ENCODE peak calls at places on chromosomes 6 and 20, in five cellular contexts. One of them, this sample, is unnamed.

GRCh38 chr6:118228856-118229255 is 319.2 kb upstream of the PLN start:
- DNase-seq in heart left ventricle: no peak
- DNase-seq in A549: no peak
- DNase-seq in mesendoderm: no peak
- DNase-seq in AG09309: no peak
- DNase-seq in this sample: no peak

GRCh38 chr6:74334722-74335121 is 638.7 kb downstream of the CD109 start:
- DNase-seq in heart left ventricle: no peak
- DNase-seq in A549: no peak
- DNase-seq in mesendoderm: no peak
- DNase-seq in AG09309: no peak
- DNase-seq in this sample: no peak

GRCh38 chr6:137148291-137149076 is 25.0 kb downstream of the IL22RA2 start:
- DNase-seq in heart left ventricle: no peak
- DNase-seq in A549: peak
- DNase-seq in mesendoderm: no peak
- DNase-seq in AG09309: peak
- DNase-seq in this sample: no peak

GRCh38 chr6:43791752-43792422 is 21.9 kb downstream of the VEGFA start:
- DNase-seq in heart left ventricle: no peak
- DNase-seq in A549: no peak
- DNase-seq in mesendoderm: no peak
- DNase-seq in AG09309: no peak
- DNase-seq in this sample: no peak

GRCh38 chr6:26044140-26045045 is 42.8 kb upstream of the HFE start:
- DNase-seq in heart left ventricle: peak
- DNase-seq in A549: peak
- DNase-seq in mesendoderm: no peak
- DNase-seq in AG09309: no peak
- DNase-seq in this sample: peak

GRCh38 chr20:19310541-19310940 is 98.1 kb downstream of the SLC24A3 start:
- DNase-seq in heart left ventricle: no peak
- DNase-seq in A549: no peak
- DNase-seq in mesendoderm: no peak
- DNase-seq in AG09309: no peak
- DNase-seq in this sample: no peak

GRCh38 chr6:42690151-42690702 is 32.2 kb downstream of the PRPH2 start:
- DNase-seq in heart left ventricle: no peak
- DNase-seq in A549: no peak
- DNase-seq in mesendoderm: no peak
- DNase-seq in AG09309: no peak
- DNase-seq in this sample: no peak

GRCh38 chr20:59178983-59179595 is 15.5 kb downstream of the ZNF831 start:
- DNase-seq in heart left ventricle: peak
- DNase-seq in A549: no peak
- DNase-seq in mesendoderm: no peak
- DNase-seq in AG09309: no peak
- DNase-seq in this sample: no peak

GRCh38 chr20:58046311-58046710 is 182.1 kb downstream of the ANKRD60 start:
- DNase-seq in heart left ventricle: no peak
- DNase-seq in A549: no peak
- DNase-seq in mesendoderm: no peak
- DNase-seq in AG09309: no peak
- DNase-seq in this sample: no peak

GRCh38 chr6:143581835-143582480 is 70.4 kb upstream of the FUCA2 start:
- DNase-seq in heart left ventricle: no peak
- DNase-seq in A549: no peak
- DNase-seq in mesendoderm: no peak
- DNase-seq in AG09309: no peak
- DNase-seq in this sample: no peak

GRCh38 chr20:25278636-25279361 is 30.9 kb downstream of the PYGB start:
- DNase-seq in heart left ventricle: peak
- DNase-seq in A549: no peak
- DNase-seq in mesendoderm: no peak
- DNase-seq in AG09309: no peak
- DNase-seq in this sample: peak

GRCh38 chr6:34350100-34350936 is 42.2 kb downstream of the NUDT3 start:
- DNase-seq in heart left ventricle: no peak
- DNase-seq in A549: no peak
- DNase-seq in mesendoderm: peak
- DNase-seq in AG09309: no peak
- DNase-seq in this sample: no peak

GRCh38 chr20:24633026-24633425 is 163.6 kb downstream of the SYNDIG1 start:
- DNase-seq in heart left ventricle: no peak
- DNase-seq in A549: no peak
- DNase-seq in mesendoderm: no peak
- DNase-seq in AG09309: no peak
- DNase-seq in this sample: no peak

GRCh38 chr20:23296841-23297701 is 53.5 kb upstream of the NXT1 start:
- DNase-seq in heart left ventricle: no peak
- DNase-seq in A549: no peak
- DNase-seq in mesendoderm: peak
- DNase-seq in AG09309: no peak
- DNase-seq in this sample: no peak

GRCh38 chr6:12288211-12288618 is 1.9 kb upstream of the EDN1 start:
- DNase-seq in heart left ventricle: no peak
- DNase-seq in A549: peak
- DNase-seq in mesendoderm: no peak
- DNase-seq in AG09309: no peak
- DNase-seq in this sample: no peak
- H3K4me3 ChIP-seq in heart left ventricle: no peak
- H3K4me3 ChIP-seq in A549: peak
- H3K4me3 ChIP-seq in mesendoderm: no peak
- H3K4me3 ChIP-seq in AG09309: no peak
- H3K4me3 ChIP-seq in this sample: no peak

GRCh38 chr6:83852528-83853177 is 507 bp upstream of the RIPPLY2 start:
- DNase-seq in heart left ventricle: no peak
- DNase-seq in A549: no peak
- DNase-seq in mesendoderm: no peak
- DNase-seq in AG09309: no peak
- DNase-seq in this sample: no peak
- H3K4me3 ChIP-seq in heart left ventricle: peak
- H3K4me3 ChIP-seq in A549: peak
- H3K4me3 ChIP-seq in mesendoderm: peak
- H3K4me3 ChIP-seq in AG09309: peak
- H3K4me3 ChIP-seq in this sample: peak

GRCh38 chr6:5205877-5206840 is 54.6 kb downstream of the LYRM4 start:
- DNase-seq in heart left ventricle: peak
- DNase-seq in A549: peak
- DNase-seq in mesendoderm: no peak
- DNase-seq in AG09309: peak
- DNase-seq in this sample: peak

GRCh38 chr6:5208039-5208438 is 52.7 kb downstream of the LYRM4 start:
- DNase-seq in heart left ventricle: no peak
- DNase-seq in A549: no peak
- DNase-seq in mesendoderm: no peak
- DNase-seq in AG09309: peak
- DNase-seq in this sample: no peak

GRCh38 chr6:5205035-5205469 is 55.7 kb downstream of the LYRM4 start:
- DNase-seq in heart left ventricle: peak
- DNase-seq in A549: no peak
- DNase-seq in mesendoderm: no peak
- DNase-seq in AG09309: no peak
- DNase-seq in this sample: peak

GRCh38 chr6:5206920-5207561 is 53.7 kb downstream of the LYRM4 start:
- DNase-seq in heart left ventricle: no peak
- DNase-seq in A549: no peak
- DNase-seq in mesendoderm: no peak
- DNase-seq in AG09309: no peak
- DNase-seq in this sample: no peak

GRCh38 chr6:5208491-5208890 is 52.3 kb downstream of the LYRM4 start:
- DNase-seq in heart left ventricle: no peak
- DNase-seq in A549: no peak
- DNase-seq in mesendoderm: no peak
- DNase-seq in AG09309: peak
- DNase-seq in this sample: no peak
- H3K4me3 ChIP-seq in heart left ventricle: no peak
- H3K4me3 ChIP-seq in A549: no peak
- H3K4me3 ChIP-seq in mesendoderm: no peak
- H3K4me3 ChIP-seq in AG09309: no peak
- H3K4me3 ChIP-seq in this sample: no peak

GRCh38 chr20:41279546-41280225 is 37.8 kb downstream of the ZHX3 start:
- DNase-seq in heart left ventricle: no peak
- DNase-seq in A549: no peak
- DNase-seq in mesendoderm: no peak
- DNase-seq in AG09309: no peak
- DNase-seq in this sample: no peak
- H3K4me3 ChIP-seq in heart left ventricle: no peak
- H3K4me3 ChIP-seq in A549: no peak
- H3K4me3 ChIP-seq in mesendoderm: no peak
- H3K4me3 ChIP-seq in AG09309: no peak
- H3K4me3 ChIP-seq in this sample: no peak

GRCh38 chr6:134997133-134997841 is 47.4 kb upstream of the ALDH8A1 start:
- DNase-seq in heart left ventricle: no peak
- DNase-seq in A549: no peak
- DNase-seq in mesendoderm: no peak
- DNase-seq in AG09309: no peak
- DNase-seq in this sample: no peak

GRCh38 chr6:134999107-134999506 is 49.2 kb upstream of the ALDH8A1 start:
- DNase-seq in heart left ventricle: no peak
- DNase-seq in A549: no peak
- DNase-seq in mesendoderm: no peak
- DNase-seq in AG09309: no peak
- DNase-seq in this sample: no peak

GRCh38 chr6:135006386-135006914 is 48.2 kb downstream of the HBS1L start:
- DNase-seq in heart left ventricle: no peak
- DNase-seq in A549: no peak
- DNase-seq in mesendoderm: no peak
- DNase-seq in AG09309: no peak
- DNase-seq in this sample: no peak

GRCh38 chr6:135002974-135003703 is 51.5 kb downstream of the HBS1L start:
- DNase-seq in heart left ventricle: no peak
- DNase-seq in A549: no peak
- DNase-seq in mesendoderm: no peak
- DNase-seq in AG09309: no peak
- DNase-seq in this sample: no peak

GRCh38 chr6:135002229-135002844 is 52.3 kb downstream of the HBS1L start:
- DNase-seq in heart left ventricle: no peak
- DNase-seq in A549: peak
- DNase-seq in mesendoderm: peak
- DNase-seq in AG09309: no peak
- DNase-seq in this sample: no peak
- H3K4me3 ChIP-seq in heart left ventricle: no peak
- H3K4me3 ChIP-seq in A549: no peak
- H3K4me3 ChIP-seq in mesendoderm: no peak
- H3K4me3 ChIP-seq in AG09309: no peak
- H3K4me3 ChIP-seq in this sample: no peak

DNA sequence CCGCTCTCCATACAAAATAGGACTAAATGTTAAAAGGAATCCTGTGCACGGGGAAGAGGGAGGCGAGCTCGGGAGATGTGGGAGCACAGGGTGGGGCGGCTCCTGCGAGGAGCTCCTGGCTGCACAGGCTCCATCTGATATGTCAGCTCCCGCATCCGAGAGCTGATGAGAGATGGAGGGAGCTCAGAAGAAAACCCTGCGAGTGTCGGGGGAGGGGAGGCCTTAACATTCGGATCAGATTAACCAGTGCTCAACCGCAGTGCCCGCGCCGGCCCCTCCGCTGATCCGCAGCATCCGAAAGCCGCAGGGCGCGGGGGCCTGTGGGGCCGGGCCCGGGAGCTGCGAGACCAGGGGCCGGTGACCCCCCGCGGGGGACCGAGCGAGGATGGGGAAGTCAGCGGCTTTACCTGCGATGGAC is 571 bp downstream of the ELOVL4 start:
- DNase-seq in heart left ventricle: peak
- DNase-seq in A549: peak
- DNase-seq in mesendoderm: peak
- DNase-seq in AG09309: no peak
- DNase-seq in this sample: peak
- H3K4me3 ChIP-seq in heart left ventricle: peak
- H3K4me3 ChIP-seq in A549: peak
- H3K4me3 ChIP-seq in mesendoderm: peak
- H3K4me3 ChIP-seq in AG09309: peak
- H3K4me3 ChIP-seq in this sample: peak

GRCh38 chr6:125095501-125096301 is 57.9 kb upstream of the TPD52L1 start:
- DNase-seq in heart left ventricle: no peak
- DNase-seq in A549: no peak
- DNase-seq in mesendoderm: no peak
- DNase-seq in AG09309: no peak
- DNase-seq in this sample: no peak
- H3K4me3 ChIP-seq in heart left ventricle: no peak
- H3K4me3 ChIP-seq in A549: no peak
- H3K4me3 ChIP-seq in mesendoderm: no peak
- H3K4me3 ChIP-seq in AG09309: no peak
- H3K4me3 ChIP-seq in this sample: no peak